ENCODE peak calls at places on chromosomes 12 and 14, in ten cellular contexts. Q is WERI-Rb-1, F is prostate gland, J is IMR-90, W is kidney, A is gastrocnemius medialis, U is foreskin fibroblast, G is NB4, E is fibroblast of pulmonary artery, S is BJ. Z is an unnamed sample.

GRCh38 chr14:51846631-51847488 is 13.6 kb upstream of the GNG2 start:
- DNase-seq in Q (no peak), F (no peak), J (peak; percentile 53), W (peak; percentile 78), A (peak; percentile 23), U (no peak), G (peak; percentile 99), E (peak; percentile 90), S (no peak), Z (no peak)

GRCh38 chr12:64946132-64946829 is 121.8 kb downstream of the TBC1D30 start:
- DNase-seq in Q (no peak), F (peak; percentile 56), J (peak; percentile 7), W (no peak), A (no peak), U (no peak), G (no peak), E (peak; percentile 37), S (no peak), Z (no peak)

GRCh38 chr14:60506985-60507829 is 1.7 kb upstream of the SIX6 start:
- DNase-seq in Q (no peak), F (no peak), J (no peak), W (no peak), A (no peak), U (no peak), G (no peak), E (no peak), S (no peak), Z (no peak)

GRCh38 chr12:84875241-84875640 is 37.4 kb downstream of the SLC6A15 start:
- DNase-seq in Q (no peak), F (no peak), J (no peak), W (no peak), A (no peak), U (no peak), G (no peak), E (no peak), S (no peak), Z (no peak)

GRCh38 chr14:101028971-101029667 is 125.6 kb upstream of the RTL1 start:
- DNase-seq in Q (no peak), F (no peak), J (no peak), W (peak; percentile 13), A (peak; percentile 2), U (no peak), G (no peak), E (no peak), S (no peak), Z (no peak)

GRCh38 chr14:52427460-52427859 is 113.3 kb downstream of the PTGER2 start:
- DNase-seq in Q (no peak), F (no peak), J (no peak), W (no peak), A (no peak), U (no peak), G (no peak), E (no peak), S (no peak), Z (no peak)

GRCh38 chr14:103847439-103847953 is at the start of gene PPP1R13B:
- DNase-seq in Q (peak; percentile 94), F (peak; percentile 93), J (peak; percentile 71), W (peak; percentile 98), A (peak; percentile 89), U (peak; percentile 78), G (peak; percentile 84), E (peak; percentile 85), S (peak; percentile 19), Z (peak; percentile 61)

GRCh38 chr14:40365305-40365704 is 933.1 kb upstream of the FBXO33 start:
- DNase-seq in Q (no peak), F (no peak), J (no peak), W (no peak), A (no peak), U (no peak), G (no peak), E (no peak), S (no peak), Z (no peak)

GRCh38 chr12:3168775-3169221 is 91.6 kb downstream of the TSPAN9 start:
- DNase-seq in Q (peak; percentile 94), F (peak; percentile 77), J (peak; percentile 99), W (peak; percentile 81), A (no peak), U (peak; percentile 90), G (peak; percentile 29), E (peak; percentile 92), S (peak; percentile 87), Z (peak; percentile 94)

GRCh38 chr12:68374315-68374982 is 42.3 kb upstream of the MDM1 start:
- DNase-seq in Q (no peak), F (no peak), J (no peak), W (no peak), A (peak; percentile 62), U (no peak), G (no peak), E (no peak), S (no peak), Z (no peak)

GRCh38 chr14:58131386-58131785 is 20.6 kb downstream of the ARMH4 start:
- DNase-seq in Q (peak; percentile 18), F (no peak), J (peak; percentile 67), W (no peak), A (no peak), U (no peak), G (no peak), E (peak; percentile 12), S (no peak), Z (no peak)
- TF ChIP-seq CTCF in Q (peak; percentile 18), F (no peak), J (no peak), W (no peak), A (no peak), U (no peak), G (no peak), E (no peak), S (no peak), Z (no peak)

GRCh38 chr12:121230538-121230907 is 20.6 kb downstream of the P2RX4 start:
- DNase-seq in Q (no peak), F (no peak), J (no peak), W (no peak), A (no peak), U (no peak), G (no peak), E (no peak), S (no peak), Z (no peak)
- TF ChIP-seq CTCF in Q (no peak), F (no peak), J (no peak), W (no peak), A (no peak), U (no peak), G (no peak), E (no peak), S (no peak), Z (peak; percentile 47)

GRCh38 chr14:55133416-55133815 is 4.4 kb downstream of the LGALS3 start:
- DNase-seq in Q (no peak), F (no peak), J (peak; percentile 43), W (no peak), A (no peak), U (peak; percentile 36), G (peak; percentile 41), E (peak; percentile 72), S (no peak), Z (peak; percentile 65)
- TF ChIP-seq CTCF in Q (no peak), F (no peak), J (peak; percentile 28), W (peak; percentile 21), A (no peak), U (no peak), G (peak; percentile 5), E (peak; percentile 48), S (peak; percentile 38), Z (peak; percentile 70)

DNA sequence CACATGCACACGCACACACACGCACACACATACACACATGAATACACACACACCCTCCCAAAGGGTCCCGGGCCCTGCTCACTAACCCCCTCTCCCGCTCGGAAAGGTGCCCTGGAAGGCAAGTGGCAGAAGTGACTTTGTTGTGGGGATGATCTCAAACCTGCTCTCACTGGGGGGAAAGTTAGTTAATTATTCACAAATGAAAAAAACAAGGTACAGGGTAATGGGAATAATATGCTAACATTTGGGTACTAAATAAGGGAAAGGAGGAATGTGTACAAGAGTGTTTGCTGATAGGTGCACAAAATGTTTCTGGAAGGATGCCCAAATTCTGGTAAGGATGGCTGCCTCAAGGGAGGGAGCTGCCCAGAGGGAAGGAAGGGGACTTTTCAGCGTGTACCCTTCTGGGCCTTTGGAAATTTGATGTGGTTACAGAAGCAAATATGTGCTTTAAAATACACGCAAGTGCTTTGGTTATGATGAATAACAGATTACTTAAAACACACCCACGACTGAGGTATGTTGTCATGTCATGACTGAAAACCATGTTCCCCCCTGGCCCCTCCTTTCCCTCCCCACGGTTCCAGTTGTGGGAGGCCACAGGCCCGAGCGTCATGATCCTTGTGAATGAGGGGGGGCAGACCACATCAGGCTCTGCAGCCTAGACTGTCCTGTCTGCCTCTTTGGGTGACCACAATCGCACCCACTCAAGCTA is 43.3 kb upstream of the PLEKHG6 start:
- DNase-seq in Q (no peak), F (peak; percentile 57), J (peak; percentile 75), W (peak; percentile 79), A (no peak), U (peak; percentile 29), G (no peak), E (no peak), S (peak; percentile 55), Z (no peak)
- TF ChIP-seq CTCF in Q (no peak), F (no peak), J (no peak), W (peak; percentile 6), A (no peak), U (no peak), G (no peak), E (no peak), S (no peak), Z (no peak)

GRCh38 chr12:26853303-26854027 is 20.5 kb upstream of the ITPR2 start:
- DNase-seq in Q (peak; percentile 61), F (peak; percentile 63), J (peak; percentile 56), W (peak; percentile 78), A (peak; percentile 50), U (no peak), G (peak; percentile 91), E (peak; percentile 78), S (no peak), Z (peak; percentile 50)

GRCh38 chr12:26848156-26848825 is 15.3 kb upstream of the ITPR2 start:
- DNase-seq in Q (no peak), F (no peak), J (peak; percentile 63), W (no peak), A (no peak), U (no peak), G (no peak), E (peak; percentile 70), S (no peak), Z (no peak)

GRCh38 chr12:26855337-26856089 is 22.5 kb upstream of the ITPR2 start:
- DNase-seq in Q (peak; percentile 17), F (no peak), J (no peak), W (no peak), A (no peak), U (no peak), G (no peak), E (no peak), S (no peak), Z (no peak)

GRCh38 chr12:26857465-26858176 is 24.6 kb upstream of the ITPR2 start:
- DNase-seq in Q (no peak), F (no peak), J (no peak), W (no peak), A (no peak), U (no peak), G (peak; percentile 68), E (peak; percentile 55), S (no peak), Z (no peak)

GRCh38 chr12:26854028-26854387 is 21.0 kb upstream of the ITPR2 start:
- DNase-seq in Q (no peak), F (no peak), J (no peak), W (no peak), A (no peak), U (no peak), G (no peak), E (no peak), S (no peak), Z (no peak)
- TF ChIP-seq CTCF in Q (no peak), F (no peak), J (no peak), W (no peak), A (no peak), U (no peak), G (no peak), E (no peak), S (no peak), Z (peak; percentile 54)

Z was measured in HFFc6.